ENCODE peak calls at places on chromosome 17, in nine cellular contexts. One of them, this sample, is unnamed. For H3K9me3, the result is how much of the 10 kb centered on the place peaks cover.

GRCh38 chr17:72707881-72708280 is 384.6 kb downstream of the SLC39A11 start:
- DNase-seq in endothelial cell of umbilical vein: no peak
- DNase-seq in H1: no peak
- DNase-seq in right atrium auricular region: no peak
- DNase-seq in sigmoid colon: no peak
- DNase-seq in OCI-LY7: no peak
- DNase-seq in tibial nerve: no peak
- DNase-seq in Peyer's patch: no peak
- DNase-seq in AG04450: no peak
- DNase-seq in this sample: no peak

GRCh38 chr17:50205111-50205821 is 3.8 kb upstream of the COL1A1 start:
- DNase-seq in right atrium auricular region: no peak
- DNase-seq in AG04450: no peak
- DNase-seq in sigmoid colon: peak
- DNase-seq in Peyer's patch: no peak
- DNase-seq in OCI-LY7: no peak
- DNase-seq in tibial nerve: peak
- DNase-seq in H1: no peak
- DNase-seq in endothelial cell of umbilical vein: no peak
- DNase-seq in this sample: peak

GRCh38 chr17:31095239-31096105 is 695 bp downstream of the NF1 start:
- DNase-seq in tibial nerve: no peak
- DNase-seq in sigmoid colon: peak
- DNase-seq in endothelial cell of umbilical vein: peak
- DNase-seq in right atrium auricular region: no peak
- DNase-seq in H1: peak
- DNase-seq in AG04450: no peak
- DNase-seq in Peyer's patch: peak
- DNase-seq in OCI-LY7: peak
- DNase-seq in this sample: peak

GRCh38 chr17:77691216-77692085 is 267.1 kb upstream of the TNRC6C start:
- DNase-seq in tibial nerve: no peak
- DNase-seq in Peyer's patch: no peak
- DNase-seq in AG04450: no peak
- DNase-seq in OCI-LY7: peak
- DNase-seq in endothelial cell of umbilical vein: no peak
- DNase-seq in sigmoid colon: no peak
- DNase-seq in right atrium auricular region: peak
- DNase-seq in H1: no peak
- DNase-seq in this sample: no peak

GRCh38 chr17:35587074-35587961 is at the start of gene AP2B1:
- DNase-seq in tibial nerve: peak
- DNase-seq in OCI-LY7: peak
- DNase-seq in right atrium auricular region: peak
- DNase-seq in H1: peak
- DNase-seq in sigmoid colon: peak
- DNase-seq in AG04450: peak
- DNase-seq in Peyer's patch: peak
- DNase-seq in endothelial cell of umbilical vein: peak
- DNase-seq in this sample: peak

GRCh38 chr17:75130632-75131277 is 787 bp downstream of the NT5C start:
- DNase-seq in H1: no peak
- DNase-seq in sigmoid colon: peak
- DNase-seq in endothelial cell of umbilical vein: peak
- DNase-seq in Peyer's patch: peak
- DNase-seq in right atrium auricular region: no peak
- DNase-seq in tibial nerve: no peak
- DNase-seq in AG04450: no peak
- DNase-seq in OCI-LY7: peak
- DNase-seq in this sample: no peak

GRCh38 chr17:348692-349425 is 3.7 kb downstream of the RPH3AL start:
- DNase-seq in tibial nerve: peak
- DNase-seq in endothelial cell of umbilical vein: peak
- DNase-seq in Peyer's patch: no peak
- DNase-seq in right atrium auricular region: no peak
- DNase-seq in OCI-LY7: no peak
- DNase-seq in AG04450: no peak
- DNase-seq in sigmoid colon: peak
- DNase-seq in H1: no peak
- DNase-seq in this sample: no peak

GRCh38 chr17:75980188-75981018 is 1.4 kb downstream of the TEN1 start:
- DNase-seq in OCI-LY7: no peak
- DNase-seq in H1: no peak
- DNase-seq in Peyer's patch: no peak
- DNase-seq in tibial nerve: no peak
- DNase-seq in endothelial cell of umbilical vein: no peak
- DNase-seq in AG04450: no peak
- DNase-seq in right atrium auricular region: no peak
- DNase-seq in sigmoid colon: peak
- DNase-seq in this sample: no peak

DNA sequence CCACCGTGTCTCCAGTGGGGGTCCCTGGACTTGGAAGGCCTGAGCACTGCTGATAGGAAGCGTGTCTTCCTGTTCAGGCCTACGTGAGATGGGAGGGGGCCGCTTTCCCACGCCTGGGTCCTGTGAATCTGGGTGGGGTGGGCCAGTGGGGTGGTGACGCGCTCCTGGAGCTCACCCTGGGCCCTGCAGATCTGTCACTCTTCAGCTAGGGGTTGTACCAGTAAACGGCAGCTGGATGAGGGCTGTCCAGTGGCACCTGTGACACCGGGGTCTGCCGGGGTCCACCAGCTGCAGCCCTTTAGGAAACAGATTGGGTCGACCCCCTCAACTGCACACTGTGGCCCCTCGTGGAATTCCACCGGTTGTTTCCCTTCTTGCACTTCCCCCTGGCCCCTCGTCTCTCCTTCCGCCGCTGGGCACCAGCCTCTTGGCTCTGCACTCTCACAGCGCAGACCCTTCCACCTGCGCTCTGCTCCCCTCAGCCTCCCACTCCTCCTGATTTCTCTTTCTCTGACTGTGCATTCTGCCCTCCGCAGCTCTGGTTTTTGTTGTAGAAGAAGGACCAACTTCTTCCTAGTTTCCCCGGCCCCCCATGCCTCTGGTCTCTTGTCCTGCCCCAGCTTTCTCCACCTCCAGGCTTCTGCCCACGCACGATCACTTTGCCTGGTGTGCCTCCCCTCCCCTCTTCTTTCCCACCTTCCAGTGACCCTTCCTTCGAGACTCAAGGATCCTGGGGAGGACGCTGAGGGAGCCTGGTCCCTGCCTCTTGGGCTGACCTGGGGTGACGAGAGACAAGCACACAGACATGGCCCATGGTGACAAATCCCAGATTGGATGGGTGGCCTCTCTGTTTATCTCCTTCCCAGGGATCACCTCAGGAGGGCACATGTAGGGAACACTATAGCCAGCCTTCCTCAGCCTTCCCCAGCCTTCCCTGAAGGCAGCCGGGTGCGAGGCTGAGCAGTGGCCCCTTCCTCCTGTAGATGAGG is 4.8 kb downstream of the MRC2 start:
- DNase-seq in sigmoid colon: peak
- DNase-seq in tibial nerve: no peak
- DNase-seq in H1: no peak
- DNase-seq in endothelial cell of umbilical vein: no peak
- DNase-seq in Peyer's patch: no peak
- DNase-seq in right atrium auricular region: no peak
- DNase-seq in OCI-LY7: no peak
- DNase-seq in AG04450: no peak
- DNase-seq in this sample: no peak
- H3K4me3 ChIP-seq in sigmoid colon: no peak
- H3K4me3 ChIP-seq in tibial nerve: no peak
- H3K4me3 ChIP-seq in H1: no peak
- H3K4me3 ChIP-seq in endothelial cell of umbilical vein: no peak
- H3K4me3 ChIP-seq in Peyer's patch: no peak
- H3K4me3 ChIP-seq in right atrium auricular region: no peak
- H3K4me3 ChIP-seq in OCI-LY7: no peak
- H3K4me3 ChIP-seq in AG04450: no peak
- H3K4me3 ChIP-seq in this sample: no peak

GRCh38 chr17:68334393-68334792 is 43.1 kb downstream of the ARSG start:
- DNase-seq in right atrium auricular region: no peak
- DNase-seq in H1: no peak
- DNase-seq in tibial nerve: no peak
- DNase-seq in sigmoid colon: no peak
- DNase-seq in endothelial cell of umbilical vein: no peak
- DNase-seq in OCI-LY7: no peak
- DNase-seq in Peyer's patch: no peak
- DNase-seq in AG04450: no peak
- DNase-seq in this sample: no peak
- H3K9me3 ChIP-seq in right atrium auricular region: under half
- H3K9me3 ChIP-seq in H1: under half
- H3K9me3 ChIP-seq in tibial nerve: under half
- H3K9me3 ChIP-seq in sigmoid colon: under half
- H3K9me3 ChIP-seq in endothelial cell of umbilical vein: under half
- H3K9me3 ChIP-seq in OCI-LY7: under half
- H3K9me3 ChIP-seq in Peyer's patch: under half
- H3K9me3 ChIP-seq in AG04450: under half
- H3K9me3 ChIP-seq in this sample: under half

GRCh38 chr17:39863918-39864746 is at the start of gene IKZF3:
- DNase-seq in H1: peak
- DNase-seq in endothelial cell of umbilical vein: peak
- DNase-seq in OCI-LY7: peak
- DNase-seq in AG04450: no peak
- DNase-seq in tibial nerve: no peak
- DNase-seq in Peyer's patch: peak
- DNase-seq in sigmoid colon: no peak
- DNase-seq in right atrium auricular region: no peak
- DNase-seq in this sample: peak
- TF ChIP-seq CTCF in H1: peak
- TF ChIP-seq CTCF in endothelial cell of umbilical vein: no peak
- TF ChIP-seq CTCF in OCI-LY7: peak
- TF ChIP-seq CTCF in AG04450: no peak
- TF ChIP-seq CTCF in tibial nerve: no peak
- TF ChIP-seq CTCF in Peyer's patch: peak
- TF ChIP-seq CTCF in sigmoid colon: no peak
- TF ChIP-seq CTCF in right atrium auricular region: no peak
- TF ChIP-seq CTCF in this sample: peak

GRCh38 chr17:7294614-7295153 is at the start of gene YBX2:
- DNase-seq in endothelial cell of umbilical vein: peak
- DNase-seq in AG04450: no peak
- DNase-seq in tibial nerve: no peak
- DNase-seq in Peyer's patch: peak
- DNase-seq in OCI-LY7: peak
- DNase-seq in sigmoid colon: no peak
- DNase-seq in right atrium auricular region: no peak
- DNase-seq in H1: no peak
- DNase-seq in this sample: peak
- H3K4me3 ChIP-seq in endothelial cell of umbilical vein: no peak
- H3K4me3 ChIP-seq in AG04450: peak
- H3K4me3 ChIP-seq in tibial nerve: peak
- H3K4me3 ChIP-seq in Peyer's patch: peak
- H3K4me3 ChIP-seq in OCI-LY7: peak
- H3K4me3 ChIP-seq in sigmoid colon: peak
- H3K4me3 ChIP-seq in right atrium auricular region: peak
- H3K4me3 ChIP-seq in H1: peak
- H3K4me3 ChIP-seq in this sample: peak

DNA sequence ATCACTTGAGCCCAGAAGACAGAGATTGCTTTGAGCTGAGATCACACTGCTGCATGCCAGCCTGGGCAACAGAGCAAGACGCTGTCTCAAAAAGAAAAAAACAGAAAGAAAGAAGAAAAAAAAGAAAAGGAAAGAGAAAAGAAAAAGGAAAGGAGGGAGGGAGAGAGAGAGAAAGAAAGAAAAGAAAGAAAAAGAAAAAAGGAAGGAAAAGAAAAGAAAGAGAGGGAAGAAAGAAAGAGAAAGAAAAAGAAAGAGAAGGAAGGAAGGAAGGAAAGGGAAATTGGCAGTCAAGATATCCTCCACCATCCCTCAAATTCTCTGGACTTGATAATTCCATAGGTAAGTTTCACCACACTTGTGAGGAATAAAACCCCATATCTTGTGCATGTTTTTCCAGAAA is 71.4 kb upstream of the WSB1 start:
- DNase-seq in Peyer's patch: no peak
- DNase-seq in OCI-LY7: no peak
- DNase-seq in tibial nerve: no peak
- DNase-seq in sigmoid colon: no peak
- DNase-seq in AG04450: no peak
- DNase-seq in H1: no peak
- DNase-seq in right atrium auricular region: no peak
- DNase-seq in endothelial cell of umbilical vein: no peak
- DNase-seq in this sample: no peak
- H3K9me3 ChIP-seq in Peyer's patch: under half
- H3K9me3 ChIP-seq in OCI-LY7: under half
- H3K9me3 ChIP-seq in tibial nerve: under half
- H3K9me3 ChIP-seq in sigmoid colon: under half
- H3K9me3 ChIP-seq in AG04450: under half
- H3K9me3 ChIP-seq in H1: under half
- H3K9me3 ChIP-seq in right atrium auricular region: under half
- H3K9me3 ChIP-seq in endothelial cell of umbilical vein: under half
- H3K9me3 ChIP-seq in this sample: under half

GRCh38 chr17:6782244-6782643 is 6.2 kb downstream of the FBXO39 start:
- DNase-seq in endothelial cell of umbilical vein: no peak
- DNase-seq in right atrium auricular region: no peak
- DNase-seq in AG04450: no peak
- DNase-seq in tibial nerve: no peak
- DNase-seq in OCI-LY7: no peak
- DNase-seq in H1: no peak
- DNase-seq in Peyer's patch: no peak
- DNase-seq in sigmoid colon: no peak
- DNase-seq in this sample: no peak
- TF ChIP-seq CTCF in endothelial cell of umbilical vein: no peak
- TF ChIP-seq CTCF in right atrium auricular region: no peak
- TF ChIP-seq CTCF in AG04450: no peak
- TF ChIP-seq CTCF in tibial nerve: no peak
- TF ChIP-seq CTCF in OCI-LY7: no peak
- TF ChIP-seq CTCF in H1: no peak
- TF ChIP-seq CTCF in Peyer's patch: no peak
- TF ChIP-seq CTCF in sigmoid colon: no peak
- TF ChIP-seq CTCF in this sample: no peak

This sample was measured in RWPE2.